ENCODE peak calls at places on chromosomes 5 and 9, in eight cellular contexts. U is mammary epithelial cell, Y is fibroblast of lung, B is neuronal stem cell, G is SK-N-SH, K is HCT116, A is GM23248, F is IMR-90. S is an unnamed sample. For H3K4me1, the result is how much of the 10 kb centered on the place peaks cover.

GRCh38 chr5:173050791-173051190 is 5.4 kb upstream of the CREBRF start:
- DNase-seq in A (peak), B (no peak), Y (no peak), F (peak), G (no peak), K (no peak), U (no peak), S (no peak)

GRCh38 chr9:123423036-123423640 is 67.1 kb downstream of the CRB2 start:
- DNase-seq in G (no peak), F (no peak), Y (no peak), B (no peak), A (no peak), U (no peak), K (no peak), S (no peak)

GRCh38 chr5:26663500-26663899 is 374.9 kb downstream of the CDH9 start:
- DNase-seq in A (no peak), B (no peak), F (no peak), G (no peak), U (no peak), K (no peak), Y (no peak), S (no peak)

GRCh38 chr5:122195784-122196394 is 66.5 kb downstream of the ZNF474 start:
- DNase-seq in F (peak), A (peak), U (peak), G (peak), K (peak), Y (peak), B (peak), S (no peak)

GRCh38 chr5:96067902-96068614 is 106.4 kb upstream of the ELL2 start:
- DNase-seq in F (peak), A (peak), G (no peak), B (no peak), K (peak), Y (peak), U (peak), S (no peak)

GRCh38 chr5:86878250-86878649 is 260.5 kb downstream of the COX7C start:
- DNase-seq in Y (peak), G (no peak), A (no peak), U (no peak), F (no peak), B (no peak), K (no peak), S (no peak)

GRCh38 chr9:42275141-42275540 is 91.7 kb downstream of the SPATA31A6 start:
- DNase-seq in K (no peak), A (no peak), U (no peak), Y (no peak), B (no peak), F (no peak), G (no peak), S (no peak)

GRCh38 chr9:134560654-134561053 is 80.9 kb upstream of the COL5A1 start:
- DNase-seq in A (no peak), U (no peak), G (no peak), K (no peak), Y (no peak), F (no peak), B (no peak), S (no peak)

GRCh38 chr9:22683393-22684075 is 236.9 kb downstream of the DMRTA1 start:
- DNase-seq in A (peak), K (no peak), Y (peak), F (peak), G (no peak), U (peak), B (no peak), S (no peak)

GRCh38 chr9:132114102-132114707 is 34.5 kb upstream of the MED27 start:
- DNase-seq in F (peak), B (peak), U (peak), A (peak), K (no peak), G (no peak), Y (peak), S (peak)

GRCh38 chr9:19373527-19373926 is 6.5 kb downstream of the RPS6 start:
- DNase-seq in U (no peak), F (no peak), A (no peak), Y (no peak), K (no peak), G (no peak), B (no peak), S (no peak)

GRCh38 chr9:14903040-14903439 is 7.2 kb downstream of the FREM1 start:
- DNase-seq in A (no peak), Y (no peak), G (no peak), B (no peak), U (no peak), F (no peak), K (no peak), S (no peak)

GRCh38 chr9:133656211-133657119 is 20.3 kb downstream of the DBH start:
- DNase-seq in A (no peak), G (no peak), B (no peak), U (peak), Y (no peak), K (no peak), F (no peak), S (no peak)

GRCh38 chr9:111158375-111158774 is 120.1 kb upstream of the LPAR1 start:
- DNase-seq in B (no peak), Y (no peak), G (peak), K (no peak), F (peak), U (no peak), A (peak), S (no peak)

GRCh38 chr9:93265301-93265971 is 81.5 kb downstream of the WNK2 start:
- DNase-seq in Y (no peak), K (no peak), G (peak), A (no peak), U (no peak), B (no peak), F (no peak), S (no peak)

GRCh38 chr9:28808042-28808441 is 1234.8 kb upstream of the C9orf72 start:
- DNase-seq in B (no peak), F (no peak), G (peak), U (peak), Y (peak), A (no peak), K (no peak), S (no peak)

GRCh38 chr5:97618721-97619120 is 435.7 kb upstream of the RIOK2 start:
- DNase-seq in U (peak), G (no peak), F (no peak), K (no peak), Y (no peak), A (peak), B (no peak), S (no peak)

GRCh38 chr9:15959663-15960062 is 406.8 kb downstream of the CCDC171 start:
- DNase-seq in U (no peak), K (no peak), B (no peak), G (no peak), F (no peak), A (no peak), Y (no peak), S (no peak)

GRCh38 chr9:21770877-21771560 is 31.4 kb upstream of the MTAP start:
- DNase-seq in A (peak), K (peak), F (peak), U (peak), G (no peak), B (no peak), Y (peak), S (no peak)

GRCh38 chr9:83934569-83935275 is 13.5 kb upstream of the KIF27 start:
- DNase-seq in U (peak), A (peak), G (no peak), K (no peak), F (peak), Y (peak), B (no peak), S (no peak)

GRCh38 chr9:79256691-79257213 is 315.0 kb upstream of the TLE4 start:
- DNase-seq in B (peak), Y (peak), K (no peak), G (no peak), A (peak), U (peak), F (peak), S (no peak)

GRCh38 chr5:173232499-173233346 is 2.3 kb downstream of the NKX2-5 start:
- DNase-seq in B (no peak), Y (no peak), G (no peak), U (no peak), A (peak), K (no peak), F (no peak), S (no peak)

GRCh38 chr5:39226558-39226957 is 7.2 kb upstream of the FYB1 start:
- DNase-seq in Y (no peak), B (no peak), K (no peak), F (no peak), G (no peak), U (no peak), A (no peak), S (no peak)

GRCh38 chr9:134175808-134176598 is 11.6 kb upstream of the RNU6ATAC start:
- DNase-seq in Y (no peak), F (no peak), A (peak), G (peak), B (no peak), K (no peak), U (no peak), S (no peak)

GRCh38 chr5:173757817-173758216 is 130.3 kb upstream of the CPEB4 start:
- DNase-seq in U (no peak), Y (no peak), A (no peak), F (no peak), K (no peak), G (peak), B (no peak), S (no peak)

GRCh38 chr9:116096853-116097252 is 56.7 kb upstream of the PAPPA start:
- DNase-seq in A (no peak), F (no peak), Y (no peak), K (no peak), G (no peak), U (no peak), B (no peak), S (no peak)

GRCh38 chr9:85667374-85667773 is 74.4 kb downstream of the AGTPBP1 start:
- DNase-seq in G (peak), U (no peak), B (no peak), Y (no peak), F (no peak), A (no peak), K (no peak), S (no peak)

GRCh38 chr9:92425578-92425977 is 1.3 kb upstream of the OMD start:
- DNase-seq in G (no peak), K (no peak), A (peak), Y (peak), B (no peak), U (no peak), F (peak), S (no peak)

GRCh38 chr9:124197177-124198095 is 60.3 kb upstream of the NEK6 start:
- DNase-seq in U (no peak), F (no peak), G (no peak), K (no peak), A (no peak), B (no peak), Y (no peak), S (no peak)

GRCh38 chr9:114289571-114290481 is 33.1 kb upstream of the ORM1 start:
- DNase-seq in A (no peak), B (no peak), K (no peak), U (no peak), G (no peak), F (no peak), Y (no peak), S (no peak)

GRCh38 chr5:102561894-102562760 is 63.3 kb upstream of the SLCO6A1 start:
- DNase-seq in K (peak), F (peak), G (no peak), Y (peak), A (peak), B (peak), U (peak), S (peak)

GRCh38 chr5:72618699-72619098 is 111.5 kb upstream of the ZNF366 start:
- DNase-seq in F (peak), U (no peak), B (no peak), Y (peak), A (peak), G (no peak), K (no peak), S (no peak)
- H2AFZ ChIP-seq in F (no peak), U (no peak), B (no peak), Y (no peak), A (no peak), G (no peak), K (no peak), S (no peak)

GRCh38 chr5:1130218-1130946 is 18.5 kb upstream of the SLC12A7 start:
- DNase-seq in B (no peak), U (no peak), G (no peak), F (no peak), A (no peak), K (no peak), Y (no peak), S (no peak)

GRCh38 chr5:1129725-1130082 is 17.8 kb upstream of the SLC12A7 start:
- DNase-seq in K (no peak), U (no peak), A (no peak), G (no peak), B (no peak), Y (no peak), F (no peak), S (no peak)

GRCh38 chr5:1131191-1131621 is 19.3 kb upstream of the SLC12A7 start:
- DNase-seq in A (no peak), Y (no peak), K (no peak), F (no peak), U (no peak), B (no peak), G (no peak), S (no peak)

GRCh38 chr5:1127991-1128785 is 16.3 kb upstream of the SLC12A7 start:
- DNase-seq in K (no peak), B (no peak), G (no peak), U (no peak), A (peak), Y (no peak), F (no peak), S (no peak)

DNA sequence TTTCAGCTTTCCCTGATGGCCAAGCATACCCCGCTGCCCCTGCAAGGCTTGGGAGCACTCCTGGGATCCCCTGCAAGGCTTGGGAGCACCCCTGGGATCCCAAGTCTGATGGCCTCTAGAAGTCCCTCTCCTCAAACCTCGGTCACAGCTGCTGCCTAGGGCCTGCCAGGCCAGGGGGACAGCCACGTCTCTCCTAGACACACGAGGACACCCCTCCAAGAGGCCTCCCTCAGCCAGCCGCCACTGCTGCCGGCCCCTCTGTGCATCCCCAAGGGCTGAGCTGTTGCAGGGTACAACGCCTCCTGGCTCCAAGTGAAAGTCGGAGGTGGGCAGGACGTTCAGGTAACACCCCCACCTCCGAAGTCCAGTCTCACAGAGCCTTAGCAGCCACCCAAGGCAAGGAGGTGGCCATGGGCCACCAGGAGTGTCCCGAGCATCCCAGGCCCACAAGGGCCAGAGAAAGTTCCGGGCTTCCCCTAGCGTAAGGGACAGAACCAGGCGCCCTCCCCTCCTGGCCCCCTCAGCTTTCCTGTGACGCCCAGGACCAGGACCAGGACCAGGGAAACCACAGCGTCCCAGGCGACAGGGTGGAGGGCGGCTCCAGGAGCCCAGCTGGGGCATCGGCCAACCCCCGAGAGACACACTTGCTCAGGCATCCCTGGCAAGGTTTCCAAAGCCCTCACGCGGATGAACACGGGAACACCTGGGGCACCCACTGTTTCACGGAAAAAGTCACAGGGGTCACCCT is 17.3 kb upstream of the SLC12A7 start:
- DNase-seq in B (no peak), K (no peak), U (no peak), G (no peak), Y (no peak), A (no peak), F (no peak), S (no peak)
- H3K4me1 ChIP-seq in B (under half), K (under half), U (under half), G (under half), Y (under half), A (under half), F (under half), S (under half)

DNA sequence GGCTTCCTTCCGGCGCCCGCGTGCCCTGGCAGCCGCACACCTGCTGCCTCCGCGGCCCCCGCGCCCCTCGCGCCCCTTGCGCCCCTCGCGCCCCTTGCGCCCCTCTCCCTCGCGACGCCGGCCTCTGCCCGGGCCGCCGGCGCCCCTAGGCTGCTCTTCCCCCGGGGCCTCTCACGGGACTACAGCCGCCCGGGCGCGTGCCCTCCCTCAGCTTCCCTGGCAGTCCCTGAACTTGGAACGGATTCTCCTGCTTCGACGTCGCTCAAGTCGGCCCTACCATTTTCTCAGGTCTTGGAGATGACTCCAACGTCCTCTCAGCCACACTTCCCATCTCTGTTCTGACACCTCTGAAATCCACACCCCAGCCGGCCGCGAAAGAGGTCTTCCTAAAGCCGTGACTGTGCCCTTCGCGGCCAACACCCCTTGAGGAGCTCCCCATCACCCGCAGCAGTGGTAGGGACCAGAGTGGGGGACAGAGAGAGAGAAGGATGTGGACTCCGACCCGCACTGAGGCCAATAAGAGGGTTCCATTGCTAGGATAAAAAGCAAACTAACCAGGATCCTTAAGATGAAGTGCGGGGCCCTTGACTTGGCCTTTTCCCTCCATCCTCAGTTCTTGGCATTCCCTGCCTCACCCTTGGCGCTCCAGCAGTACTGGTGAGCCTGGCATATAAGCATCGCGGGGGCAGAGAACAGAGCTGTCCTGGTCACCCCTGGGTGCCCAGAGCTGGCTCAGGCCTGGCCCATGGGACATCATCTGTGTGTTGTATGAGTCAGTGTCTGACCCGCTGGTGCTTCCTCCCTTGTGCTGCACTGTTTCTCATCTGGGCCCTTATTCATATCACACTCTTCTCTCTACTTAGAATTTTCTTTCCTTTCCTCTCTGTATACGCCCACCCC is 38.6 kb upstream of the GARNL3 start:
- DNase-seq in G (no peak), A (peak), K (no peak), F (peak), U (no peak), Y (no peak), B (no peak), S (no peak)
- H2AFZ ChIP-seq in G (peak), A (peak), K (no peak), F (peak), U (peak), Y (peak), B (peak), S (no peak)

DNA sequence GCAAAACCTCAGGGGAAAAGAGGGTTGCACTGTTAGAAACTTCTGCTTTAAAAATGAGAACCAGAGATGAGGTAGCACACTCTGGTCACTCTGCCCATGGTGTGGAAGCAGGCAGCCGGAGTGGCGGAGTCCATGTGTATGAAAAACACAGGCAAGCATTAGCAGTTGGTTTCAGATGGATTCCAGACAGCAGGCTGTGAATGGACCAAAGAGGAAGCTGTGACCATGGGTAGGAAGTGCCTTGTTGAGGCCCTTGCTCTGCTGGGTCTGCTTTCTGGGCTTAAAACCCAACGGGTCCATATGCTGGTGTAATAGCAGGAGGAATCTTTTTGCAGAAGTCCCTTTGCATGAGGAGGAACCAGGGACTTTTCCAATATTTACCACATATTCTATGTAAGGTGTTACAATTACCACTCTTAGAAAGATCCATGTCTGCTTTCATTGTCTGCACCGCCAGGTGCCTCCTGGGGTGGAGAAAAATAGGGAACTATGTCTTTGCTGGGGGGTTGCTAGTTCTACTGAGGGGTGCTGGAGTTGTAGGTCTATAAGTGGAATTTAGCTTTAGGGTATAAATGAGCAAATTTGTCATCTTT is 77.0 kb downstream of the ANKRD55 start:
- DNase-seq in B (no peak), F (no peak), U (no peak), G (no peak), K (no peak), A (no peak), Y (no peak), S (no peak)
- H3K4me1 ChIP-seq in B (under half), F (under half), U (under half), G (under half), K (under half), A (under half), Y (under half), S (under half)

GRCh38 chr5:51275428-51275827 is 107.8 kb upstream of the ISL1 start:
- DNase-seq in A (no peak), B (no peak), F (no peak), G (no peak), Y (no peak), U (no peak), K (no peak), S (no peak)
- H2AFZ ChIP-seq in A (no peak), B (no peak), F (no peak), G (no peak), Y (no peak), U (no peak), K (no peak), S (no peak)

GRCh38 chr5:132498152-132498551 is 7.6 kb upstream of the IRF1 start:
- DNase-seq in U (peak), F (peak), Y (no peak), G (peak), B (no peak), K (no peak), A (peak), S (no peak)

GRCh38 chr5:132500931-132501628 is 10.5 kb upstream of the IRF1 start:
- DNase-seq in A (peak), G (peak), U (no peak), F (peak), K (no peak), Y (peak), B (no peak), S (peak)

GRCh38 chr5:132500244-132500930 is 9.8 kb upstream of the IRF1 start:
- DNase-seq in Y (no peak), U (no peak), F (no peak), B (no peak), A (no peak), G (no peak), K (no peak), S (no peak)

GRCh38 chr5:132498686-132499271 is 8.2 kb upstream of the IRF1 start:
- DNase-seq in K (no peak), F (peak), U (no peak), Y (no peak), G (no peak), B (no peak), A (no peak), S (no peak)

GRCh38 chr5:132499440-132500243 is 9.1 kb upstream of the IRF1 start:
- DNase-seq in A (no peak), U (no peak), F (no peak), G (no peak), K (no peak), Y (no peak), B (no peak), S (no peak)
- H3K4me1 ChIP-seq in A (under half), U (under half), F (under half), G (under half), K (under half), Y (under half), B (under half), S (under half)

GRCh38 chr5:17402291-17403121 is 95.5 kb upstream of the TAF11L2 start:
- DNase-seq in K (no peak), Y (no peak), A (no peak), F (no peak), U (no peak), B (no peak), G (no peak), S (no peak)
- H2AFZ ChIP-seq in K (no peak), Y (no peak), A (no peak), F (no peak), U (no peak), B (peak), G (no peak), S (no peak)